ENCODE peak calls at places on chromosome 17, in eight cellular contexts. O is upper lobe of left lung; W is tibial artery; R is GM13977; F is effector CD4-positive, alpha-beta T cell; X is cardiac fibroblast; I is NCI-H2171; G is activated T-helper 1 cell treated with Interleukin-2 at 50 U/mL for 16 hours. H is an unnamed sample.

GRCh38 chr17:49260011-49260921 is 29.7 kb upstream of the PHOSPHO1 start:
- DNase-seq in O (peak; percentile 78), W (peak; percentile 73), R (peak; percentile 75), F (peak; percentile 9), X (peak; percentile 92), I (no peak), G (peak; percentile 19), H (peak; percentile 68)

GRCh38 chr17:55402374-55402773 is 19.3 kb downstream of the MMD start:
- DNase-seq in O (no peak), W (no peak), R (no peak), F (no peak), X (peak; percentile 34), I (no peak), G (no peak), H (no peak)

GRCh38 chr17:29663155-29663554 is 40.4 kb upstream of the CORO6 start:
- DNase-seq in O (no peak), W (no peak), R (no peak), F (no peak), X (no peak), I (no peak), G (no peak), H (no peak)

GRCh38 chr17:50102164-50102991 is 7.2 kb downstream of the PDK2 start:
- DNase-seq in O (peak; percentile 91), W (peak; percentile 89), R (no peak), F (no peak), X (no peak), I (no peak), G (no peak), H (peak; percentile 89)

GRCh38 chr17:36631022-36631421 is 29.6 kb downstream of the MRM1 start:
- DNase-seq in O (no peak), W (no peak), R (no peak), F (no peak), X (no peak), I (no peak), G (no peak), H (no peak)

GRCh38 chr17:78346605-78347250 is 13.1 kb downstream of the SOCS3 start:
- DNase-seq in O (no peak), W (no peak), R (no peak), F (no peak), X (no peak), I (no peak), G (no peak), H (no peak)

GRCh38 chr17:75589919-75590303 is 2.3 kb downstream of the MYO15B start:
- DNase-seq in O (no peak), W (no peak), R (no peak), F (no peak), X (no peak), I (no peak), G (no peak), H (no peak)

GRCh38 chr17:1532836-1533602 is 16.6 kb upstream of the INPP5K start:
- DNase-seq in O (no peak), W (no peak), R (no peak), F (peak; percentile 28), X (peak; percentile 19), I (no peak), G (peak; percentile 7), H (no peak)

GRCh38 chr17:43766413-43767052 is 7.9 kb upstream of the SOST start:
- DNase-seq in O (peak; percentile 47), W (peak; percentile 77), R (no peak), F (peak; percentile 31), X (peak; percentile 73), I (peak; percentile 28), G (peak; percentile 15), H (no peak)

GRCh38 chr17:16407911-16408588 is 7.3 kb upstream of the TRPV2 start:
- DNase-seq in O (peak; percentile 60), W (peak; percentile 81), R (peak; percentile 85), F (no peak), X (peak; percentile 60), I (peak; percentile 27), G (no peak), H (peak; percentile 85)

GRCh38 chr17:74493381-74493833 is 27.0 kb downstream of the CD300A start:
- DNase-seq in O (peak; percentile 69), W (peak; percentile 76), R (peak; percentile 72), F (peak; percentile 52), X (peak; percentile 65), I (peak; percentile 41), G (peak; percentile 37), H (peak; percentile 81)

GRCh38 chr17:17724307-17724921 is 43.2 kb downstream of the RAI1 start:
- DNase-seq in O (no peak), W (no peak), R (peak; percentile 92), F (no peak), X (peak; percentile 55), I (no peak), G (no peak), H (peak; percentile 72)

GRCh38 chr17:60040843-60041242 is 37.9 kb downstream of the HEATR6 start:
- DNase-seq in O (no peak), W (no peak), R (no peak), F (no peak), X (no peak), I (no peak), G (no peak), H (no peak)

GRCh38 chr17:46106966-46107644 is 86.1 kb downstream of the KANSL1 start:
- DNase-seq in O (no peak), W (no peak), R (no peak), F (no peak), X (peak; percentile 28), I (no peak), G (no peak), H (no peak)

GRCh38 chr17:13544755-13545154 is 57.0 kb downstream of the HS3ST3A1 start:
- DNase-seq in O (no peak), W (no peak), R (no peak), F (no peak), X (peak; percentile 64), I (no peak), G (no peak), H (no peak)

GRCh38 chr17:39186481-39187002 is 10.9 kb downstream of the CACNB1 start:
- DNase-seq in O (no peak), W (no peak), R (no peak), F (no peak), X (no peak), I (no peak), G (no peak), H (no peak)

GRCh38 chr17:2101448-2102257 is 46.8 kb downstream of the HIC1 start:
- DNase-seq in O (peak; percentile 92), W (peak; percentile 67), R (no peak), F (peak; percentile 12), X (no peak), I (peak; percentile 66), G (peak; percentile 31), H (peak; percentile 89)

GRCh38 chr17:16346721-16347271 is 6.5 kb downstream of the CENPV start:
- DNase-seq in O (no peak), W (peak; percentile 20), R (no peak), F (no peak), X (no peak), I (no peak), G (no peak), H (no peak)

GRCh38 chr17:32142038-32142856 is at the start of gene RHOT1:
- DNase-seq in O (peak; percentile 74), W (peak; percentile 84), R (peak; percentile 84), F (peak; percentile 60), X (peak; percentile 92), I (peak; percentile 80), G (peak; percentile 62), H (peak; percentile 85)

GRCh38 chr17:40485851-40486512 is 15.4 kb downstream of the TNS4 start:
- DNase-seq in O (no peak), W (peak; percentile 78), R (no peak), F (no peak), X (peak; percentile 100), I (no peak), G (no peak), H (no peak)

GRCh38 chr17:57442914-57443571 is 186.7 kb downstream of the MSI2 start:
- DNase-seq in O (no peak), W (no peak), R (no peak), F (peak; percentile 20), X (peak; percentile 39), I (peak; percentile 61), G (peak; percentile 36), H (peak; percentile 86)

GRCh38 chr17:34091975-34092374 is 163.1 kb upstream of the CCL2 start:
- DNase-seq in O (no peak), W (no peak), R (no peak), F (no peak), X (no peak), I (no peak), G (no peak), H (no peak)

GRCh38 chr17:19238167-19238505 is 970 bp downstream of the EPN2 start:
- DNase-seq in O (peak; percentile 32), W (peak; percentile 76), R (peak; percentile 50), F (no peak), X (peak; percentile 31), I (no peak), G (no peak), H (peak; percentile 45)

GRCh38 chr17:65228734-65229390 is 91.7 kb downstream of the RGS9 start:
- DNase-seq in O (peak; percentile 63), W (no peak), R (peak; percentile 80), F (no peak), X (peak; percentile 52), I (no peak), G (no peak), H (no peak)

GRCh38 chr17:16446338-16446983 is 31.1 kb downstream of the TRPV2 start:
- DNase-seq in O (no peak), W (no peak), R (no peak), F (no peak), X (no peak), I (no peak), G (no peak), H (no peak)

GRCh38 chr17:30589431-30589830 is 112.2 kb downstream of the GOSR1 start:
- DNase-seq in O (no peak), W (no peak), R (no peak), F (no peak), X (no peak), I (no peak), G (no peak), H (no peak)

GRCh38 chr17:75262112-75262606 is 480 bp downstream of the MRPS7 start:
- DNase-seq in O (no peak), W (no peak), R (no peak), F (no peak), X (no peak), I (no peak), G (no peak), H (no peak)

GRCh38 chr17:57597531-57598453 is 147.3 kb downstream of the CCDC182 start:
- DNase-seq in O (peak; percentile 49), W (no peak), R (no peak), F (no peak), X (peak; percentile 79), I (peak; percentile 68), G (no peak), H (peak; percentile 61)

GRCh38 chr17:69907081-69907847 is 167.8 kb upstream of the KCNJ16 start:
- DNase-seq in O (no peak), W (no peak), R (no peak), F (no peak), X (peak; percentile 42), I (no peak), G (no peak), H (no peak)

GRCh38 chr17:78893684-78894083 is 9.3 kb downstream of the CEP295NL start:
- DNase-seq in O (no peak), W (no peak), R (no peak), F (no peak), X (no peak), I (no peak), G (no peak), H (no peak)